ENCODE peak calls at places on chromosomes 2 and 18, in nine cellular contexts. Z is mammary epithelial cell; C is IMR-90; X is activated CD4-positive, CD25-positive, alpha-beta regulatory T cell treated with anti-CD3 and anti-CD28 coated beads, Interleukin-2, amount 50 U/mL, for 72 hours; U is NCI-H1417 treated with DMSO at 0.1 percent for 48 hours; V is endodermal cell; S is B cell; O is HFFc6; B is AG08396. R is an unnamed sample.

GRCh38 chr2:237451582-237452469 is 35.2 kb upstream of the MLPH start:
- DNase-seq in X (no peak), B (peak), Z (no peak), O (peak), C (peak), U (no peak), V (peak), S (no peak), R (no peak)

GRCh38 chr2:240077442-240077841 is 24.1 kb upstream of the OR6B3 start:
- DNase-seq in V (no peak), S (no peak), C (no peak), X (no peak), B (no peak), U (no peak), Z (no peak), O (no peak), R (no peak)

GRCh38 chr2:149184994-149185393 is 145.4 kb upstream of the LYPD6 start:
- DNase-seq in O (no peak), Z (no peak), B (no peak), U (no peak), S (no peak), C (no peak), V (no peak), X (no peak), R (no peak)

GRCh38 chr18:3932285-3932684 is 482.3 kb downstream of the TGIF1 start:
- DNase-seq in B (no peak), U (no peak), S (no peak), C (no peak), V (no peak), O (no peak), Z (no peak), X (no peak), R (no peak)

GRCh38 chr2:206274434-206275273 is at the start of gene ZDBF2:
- DNase-seq in V (peak), O (peak), S (peak), X (peak), C (peak), U (no peak), B (peak), Z (peak), R (no peak)

GRCh38 chr18:41756141-41756540 is 198.9 kb upstream of the PIK3C3 start:
- DNase-seq in B (no peak), V (no peak), Z (no peak), U (no peak), C (no peak), S (no peak), O (no peak), X (no peak), R (no peak)

GRCh38 chr2:5444854-5445253 is 247.3 kb upstream of the SOX11 start:
- DNase-seq in S (no peak), Z (no peak), C (no peak), B (no peak), X (no peak), U (no peak), O (no peak), V (no peak), R (no peak)

GRCh38 chr2:79578952-79579351 is 66.1 kb downstream of the CTNNA2 start:
- DNase-seq in X (no peak), O (no peak), V (no peak), Z (no peak), U (no peak), C (no peak), B (no peak), S (no peak), R (no peak)

GRCh38 chr2:229173810-229174359 is 97.2 kb downstream of the PID1 start:
- DNase-seq in V (no peak), X (no peak), C (no peak), B (no peak), O (no peak), Z (no peak), U (no peak), S (no peak), R (no peak)

GRCh38 chr2:86398500-86398899 is 42.7 kb upstream of the KDM3A start:
- DNase-seq in C (no peak), O (no peak), V (no peak), Z (no peak), S (no peak), X (no peak), U (no peak), B (no peak), R (no peak)

GRCh38 chr2:198807131-198807530 is 650.6 kb downstream of the SATB2 start:
- DNase-seq in B (no peak), U (no peak), S (no peak), X (no peak), O (no peak), V (no peak), Z (no peak), C (peak), R (no peak)

GRCh38 chr2:165927353-165927752 is 26.2 kb downstream of the TTC21B start:
- DNase-seq in V (no peak), X (no peak), U (no peak), O (peak), S (no peak), C (peak), Z (no peak), B (no peak), R (no peak)

GRCh38 chr2:42639340-42640077 is 71.1 kb downstream of the MTA3 start:
- DNase-seq in Z (no peak), C (no peak), X (no peak), U (no peak), V (no peak), O (no peak), B (no peak), S (no peak), R (no peak)

GRCh38 chr18:159037-159652 is 788 bp downstream of the USP14 start:
- DNase-seq in U (no peak), S (no peak), B (peak), O (peak), C (peak), Z (peak), V (peak), X (no peak), R (no peak)

GRCh38 chr18:43068781-43069180 is 46.7 kb downstream of the RIT2 start:
- DNase-seq in B (no peak), S (no peak), C (no peak), U (no peak), Z (no peak), V (no peak), O (no peak), X (no peak), R (no peak)

R was measured in epithelial cell of prostate.